ENCODE peak calls at places on chromosome 12, in ten cellular contexts. H, U, J, F, R, M, X, B, W and G are unnamed samples.
A peak's percentile ranks its signal among the peaks of the same experiment; 100 is the strongest.

GRCh38 chr12:131131808-131132117 is 178.1 kb downstream of the ADGRD1 start:
- DNase-seq in H (no peak), U (no peak), J (no peak), F (no peak), R (no peak), M (peak; percentile 2), X (peak; percentile 40), B (no peak), W (no peak), G (no peak)

GRCh38 chr12:1911598-1912575 is 6.6 kb downstream of the CACNA2D4 start:
- DNase-seq in H (no peak), U (no peak), J (no peak), F (no peak), R (peak; percentile 75), M (no peak), X (peak; percentile 58), B (no peak), W (peak; percentile 32), G (no peak)

GRCh38 chr12:109167781-109168180 is 51.4 kb downstream of the ACACB start:
- DNase-seq in H (no peak), U (no peak), J (no peak), F (no peak), R (no peak), M (no peak), X (no peak), B (no peak), W (no peak), G (no peak)

GRCh38 chr12:105506678-105507310 is 176.3 kb downstream of the C12orf75 start:
- DNase-seq in H (no peak), U (no peak), J (no peak), F (no peak), R (no peak), M (no peak), X (no peak), B (no peak), W (no peak), G (no peak)

GRCh38 chr12:28611115-28611435 is 420.8 kb downstream of the CCDC91 start:
- DNase-seq in H (no peak), U (no peak), J (peak; percentile 92), F (no peak), R (peak; percentile 84), M (no peak), X (no peak), B (peak; percentile 69), W (no peak), G (peak; percentile 74)

GRCh38 chr12:100375023-100375737 is 18.3 kb downstream of the SLC17A8 start:
- DNase-seq in H (peak; percentile 36), U (no peak), J (peak; percentile 66), F (no peak), R (no peak), M (no peak), X (no peak), B (peak; percentile 17), W (no peak), G (no peak)

GRCh38 chr12:5201554-5202243 is 158.0 kb downstream of the KCNA5 start:
- DNase-seq in H (peak; percentile 7), U (no peak), J (peak; percentile 28), F (peak; percentile 16), R (peak; percentile 99), M (peak; percentile 15), X (no peak), B (peak; percentile 40), W (no peak), G (peak; percentile 34)

GRCh38 chr12:116247377-116247776 is 30.1 kb downstream of the MED13L start:
- DNase-seq in H (no peak), U (no peak), J (peak; percentile 17), F (no peak), R (no peak), M (no peak), X (no peak), B (no peak), W (no peak), G (no peak)

GRCh38 chr12:5622280-5622679 is 190.4 kb downstream of the NTF3 start:
- DNase-seq in H (no peak), U (no peak), J (no peak), F (no peak), R (no peak), M (no peak), X (no peak), B (no peak), W (no peak), G (no peak)

GRCh38 chr12:64675795-64676194 is 65.5 kb downstream of the RASSF3 start:
- DNase-seq in H (peak; percentile 79), U (no peak), J (peak; percentile 67), F (no peak), R (peak; percentile 60), M (no peak), X (no peak), B (peak; percentile 94), W (no peak), G (peak; percentile 79)

GRCh38 chr12:113030875-113031525 is 25.5 kb upstream of the DTX1 start:
- DNase-seq in H (peak; percentile 88), U (no peak), J (peak; percentile 47), F (peak; percentile 23), R (peak; percentile 93), M (no peak), X (no peak), B (peak; percentile 85), W (no peak), G (peak; percentile 77)

GRCh38 chr12:20452496-20452895 is 84.2 kb downstream of the PDE3A start:
- DNase-seq in H (no peak), U (no peak), J (no peak), F (no peak), R (no peak), M (no peak), X (no peak), B (no peak), W (no peak), G (no peak)

GRCh38 chr12:6772331-6772695 is at the start of gene LAG3:
- DNase-seq in H (no peak), U (no peak), J (no peak), F (no peak), R (no peak), M (no peak), X (no peak), B (no peak), W (peak; percentile 84), G (no peak)

GRCh38 chr12:75438052-75438754 is 42.4 kb upstream of the GLIPR1 start:
- DNase-seq in H (no peak), U (no peak), J (no peak), F (no peak), R (no peak), M (no peak), X (no peak), B (peak; percentile 10), W (no peak), G (no peak)

GRCh38 chr12:43964966-43965365 is 129.1 kb downstream of the TMEM117 start:
- DNase-seq in H (no peak), U (no peak), J (peak; percentile 64), F (no peak), R (no peak), M (no peak), X (no peak), B (no peak), W (no peak), G (no peak)

GRCh38 chr12:102691773-102692555 is 211.6 kb upstream of the IGF1 start:
- DNase-seq in H (no peak), U (no peak), J (no peak), F (no peak), R (peak; percentile 34), M (no peak), X (no peak), B (no peak), W (no peak), G (no peak)

GRCh38 chr12:113903381-113903863 is 62.7 kb downstream of the RBM19 start:
- DNase-seq in H (no peak), U (no peak), J (peak; percentile 45), F (no peak), R (no peak), M (no peak), X (no peak), B (no peak), W (no peak), G (no peak)

GRCh38 chr12:93894391-93895095 is 217.4 kb downstream of the CRADD start:
- DNase-seq in H (peak; percentile 13), U (no peak), J (peak; percentile 86), F (no peak), R (no peak), M (no peak), X (no peak), B (no peak), W (no peak), G (no peak)

GRCh38 chr12:96176575-96176974 is 17.6 kb upstream of the ELK3 start:
- DNase-seq in H (no peak), U (no peak), J (no peak), F (no peak), R (no peak), M (no peak), X (no peak), B (no peak), W (no peak), G (no peak)

GRCh38 chr12:104376650-104377506 is 73.3 kb downstream of the EID3 start:
- DNase-seq in H (no peak), U (no peak), J (peak; percentile 54), F (no peak), R (no peak), M (no peak), X (no peak), B (peak; percentile 36), W (peak; percentile 43), G (no peak)

GRCh38 chr12:109422251-109422650 is 54.8 kb downstream of the KCTD10 start:
- DNase-seq in H (no peak), U (no peak), J (no peak), F (no peak), R (no peak), M (no peak), X (no peak), B (no peak), W (no peak), G (no peak)

GRCh38 chr12:74725154-74725553 is 187.5 kb downstream of the ATXN7L3B start:
- DNase-seq in H (peak; percentile 33), U (no peak), J (peak; percentile 72), F (no peak), R (peak; percentile 35), M (no peak), X (no peak), B (no peak), W (no peak), G (peak; percentile 41)

GRCh38 chr12:68479261-68479581 is 131.5 kb upstream of the RAP1B start:
- DNase-seq in H (peak; percentile 12), U (no peak), J (peak; percentile 67), F (no peak), R (no peak), M (no peak), X (no peak), B (no peak), W (no peak), G (no peak)